ENCODE peak calls at places on chromosomes 7 and 10, in nine cellular contexts. One of them, this sample, is unnamed.

GRCh38 chr7:36473454-36474282 is 84.0 kb downstream of the ANLN start:
- DNase-seq in left lung: no peak
- DNase-seq in GM12865: peak; percentile 33
- DNase-seq in A549: peak; percentile 28
- DNase-seq in CD14-positive monocyte: no peak
- DNase-seq in heart left ventricle: no peak
- DNase-seq in AG09309: no peak
- DNase-seq in cardiac muscle cell: peak; percentile 72
- DNase-seq in choroid plexus epithelial cell: peak; percentile 35
- DNase-seq in this sample: peak; percentile 77

GRCh38 chr7:80039255-80039884 is 95.3 kb upstream of the GNAI1 start:
- DNase-seq in left lung: no peak
- DNase-seq in GM12865: no peak
- DNase-seq in A549: no peak
- DNase-seq in CD14-positive monocyte: no peak
- DNase-seq in heart left ventricle: no peak
- DNase-seq in AG09309: no peak
- DNase-seq in cardiac muscle cell: no peak
- DNase-seq in choroid plexus epithelial cell: peak; percentile 53
- DNase-seq in this sample: no peak

GRCh38 chr7:55377162-55377810 is 12.1 kb downstream of the LANCL2 start:
- DNase-seq in left lung: no peak
- DNase-seq in GM12865: no peak
- DNase-seq in A549: no peak
- DNase-seq in CD14-positive monocyte: no peak
- DNase-seq in heart left ventricle: no peak
- DNase-seq in AG09309: no peak
- DNase-seq in cardiac muscle cell: no peak
- DNase-seq in choroid plexus epithelial cell: no peak
- DNase-seq in this sample: no peak

GRCh38 chr10:23657677-23658076 is 218.8 kb downstream of the OTUD1 start:
- DNase-seq in left lung: no peak
- DNase-seq in GM12865: no peak
- DNase-seq in A549: no peak
- DNase-seq in CD14-positive monocyte: no peak
- DNase-seq in heart left ventricle: no peak
- DNase-seq in AG09309: no peak
- DNase-seq in cardiac muscle cell: no peak
- DNase-seq in choroid plexus epithelial cell: no peak
- DNase-seq in this sample: no peak

GRCh38 chr7:2030475-2031456 is 202.0 kb downstream of the MAD1L1 start:
- DNase-seq in left lung: peak; percentile 29
- DNase-seq in GM12865: no peak
- DNase-seq in A549: no peak
- DNase-seq in CD14-positive monocyte: peak; percentile 36
- DNase-seq in heart left ventricle: no peak
- DNase-seq in AG09309: no peak
- DNase-seq in cardiac muscle cell: no peak
- DNase-seq in choroid plexus epithelial cell: no peak
- DNase-seq in this sample: no peak

GRCh38 chr7:135964791-135965190 is 12.4 kb downstream of the MTPN start:
- DNase-seq in left lung: no peak
- DNase-seq in GM12865: no peak
- DNase-seq in A549: no peak
- DNase-seq in CD14-positive monocyte: no peak
- DNase-seq in heart left ventricle: no peak
- DNase-seq in AG09309: no peak
- DNase-seq in cardiac muscle cell: no peak
- DNase-seq in choroid plexus epithelial cell: no peak
- DNase-seq in this sample: no peak

GRCh38 chr7:127390817-127391590 is 1.5 kb downstream of the ZNF800 start:
- DNase-seq in left lung: no peak
- DNase-seq in GM12865: no peak
- DNase-seq in A549: no peak
- DNase-seq in CD14-positive monocyte: no peak
- DNase-seq in heart left ventricle: no peak
- DNase-seq in AG09309: no peak
- DNase-seq in cardiac muscle cell: no peak
- DNase-seq in choroid plexus epithelial cell: no peak
- DNase-seq in this sample: no peak

GRCh38 chr7:155299539-155300202 is 2.0 kb downstream of the INSIG1 start:
- DNase-seq in left lung: no peak
- DNase-seq in GM12865: peak; percentile 40
- DNase-seq in A549: no peak
- DNase-seq in CD14-positive monocyte: no peak
- DNase-seq in heart left ventricle: no peak
- DNase-seq in AG09309: no peak
- DNase-seq in cardiac muscle cell: no peak
- DNase-seq in choroid plexus epithelial cell: peak; percentile 62
- DNase-seq in this sample: no peak

GRCh38 chr10:69446229-69446628 is 5.0 kb upstream of the TSPAN15 start:
- DNase-seq in left lung: no peak
- DNase-seq in GM12865: no peak
- DNase-seq in A549: no peak
- DNase-seq in CD14-positive monocyte: no peak
- DNase-seq in heart left ventricle: no peak
- DNase-seq in AG09309: no peak
- DNase-seq in cardiac muscle cell: no peak
- DNase-seq in choroid plexus epithelial cell: peak; percentile 41
- DNase-seq in this sample: no peak

GRCh38 chr10:113921571-113922370 is 67.3 kb downstream of the NHLRC2 start:
- DNase-seq in left lung: no peak
- DNase-seq in GM12865: no peak
- DNase-seq in A549: no peak
- DNase-seq in CD14-positive monocyte: no peak
- DNase-seq in heart left ventricle: no peak
- DNase-seq in AG09309: no peak
- DNase-seq in cardiac muscle cell: peak; percentile 8
- DNase-seq in choroid plexus epithelial cell: peak; percentile 21
- DNase-seq in this sample: no peak

GRCh38 chr10:28730031-28730778 is 52.9 kb downstream of the BAMBI start:
- DNase-seq in left lung: no peak
- DNase-seq in GM12865: no peak
- DNase-seq in A549: no peak
- DNase-seq in CD14-positive monocyte: no peak
- DNase-seq in heart left ventricle: no peak
- DNase-seq in AG09309: peak; percentile 28
- DNase-seq in cardiac muscle cell: no peak
- DNase-seq in choroid plexus epithelial cell: peak; percentile 22
- DNase-seq in this sample: no peak

GRCh38 chr10:18000601-18001000 is 48.9 kb downstream of the SLC39A12 start:
- DNase-seq in left lung: no peak
- DNase-seq in GM12865: no peak
- DNase-seq in A549: no peak
- DNase-seq in CD14-positive monocyte: no peak
- DNase-seq in heart left ventricle: no peak
- DNase-seq in AG09309: no peak
- DNase-seq in cardiac muscle cell: no peak
- DNase-seq in choroid plexus epithelial cell: no peak
- DNase-seq in this sample: no peak

GRCh38 chr7:155969192-155969929 is 157.1 kb upstream of the SHH start:
- DNase-seq in left lung: no peak
- DNase-seq in GM12865: no peak
- DNase-seq in A549: no peak
- DNase-seq in CD14-positive monocyte: peak; percentile 17
- DNase-seq in heart left ventricle: no peak
- DNase-seq in AG09309: no peak
- DNase-seq in cardiac muscle cell: no peak
- DNase-seq in choroid plexus epithelial cell: no peak
- DNase-seq in this sample: no peak

GRCh38 chr10:45135836-45136235 is 135.1 kb downstream of the ZNF22 start:
- DNase-seq in left lung: no peak
- DNase-seq in GM12865: no peak
- DNase-seq in A549: no peak
- DNase-seq in CD14-positive monocyte: no peak
- DNase-seq in heart left ventricle: no peak
- DNase-seq in AG09309: no peak
- DNase-seq in cardiac muscle cell: no peak
- DNase-seq in choroid plexus epithelial cell: no peak
- DNase-seq in this sample: no peak

GRCh38 chr7:146773506-146773905 is 656.9 kb downstream of the CNTNAP2 start:
- DNase-seq in left lung: no peak
- DNase-seq in GM12865: no peak
- DNase-seq in A549: no peak
- DNase-seq in CD14-positive monocyte: no peak
- DNase-seq in heart left ventricle: no peak
- DNase-seq in AG09309: no peak
- DNase-seq in cardiac muscle cell: no peak
- DNase-seq in choroid plexus epithelial cell: peak; percentile 73
- DNase-seq in this sample: no peak

GRCh38 chr7:146768941-146769340 is 652.3 kb downstream of the CNTNAP2 start:
- DNase-seq in left lung: no peak
- DNase-seq in GM12865: no peak
- DNase-seq in A549: no peak
- DNase-seq in CD14-positive monocyte: no peak
- DNase-seq in heart left ventricle: no peak
- DNase-seq in AG09309: no peak
- DNase-seq in cardiac muscle cell: no peak
- DNase-seq in choroid plexus epithelial cell: no peak
- DNase-seq in this sample: no peak

GRCh38 chr7:146772581-146772980 is 656.0 kb downstream of the CNTNAP2 start:
- DNase-seq in left lung: no peak
- DNase-seq in GM12865: no peak
- DNase-seq in A549: no peak
- DNase-seq in CD14-positive monocyte: no peak
- DNase-seq in heart left ventricle: no peak
- DNase-seq in AG09309: no peak
- DNase-seq in cardiac muscle cell: peak; percentile 56
- DNase-seq in choroid plexus epithelial cell: peak; percentile 9
- DNase-seq in this sample: peak; percentile 71
- TF ChIP-seq CTCF in left lung: no peak
- TF ChIP-seq CTCF in GM12865: no peak
- TF ChIP-seq CTCF in A549: no peak
- TF ChIP-seq CTCF in CD14-positive monocyte: no peak
- TF ChIP-seq CTCF in heart left ventricle: no peak
- TF ChIP-seq CTCF in AG09309: no peak
- TF ChIP-seq CTCF in cardiac muscle cell: peak; percentile 7
- TF ChIP-seq CTCF in choroid plexus epithelial cell: peak; percentile 40
- TF ChIP-seq CTCF in this sample: peak; percentile 50

GRCh38 chr10:22105270-22105669 is 101.7 kb upstream of the DNAJC1 start:
- DNase-seq in left lung: no peak
- DNase-seq in GM12865: no peak
- DNase-seq in A549: no peak
- DNase-seq in CD14-positive monocyte: no peak
- DNase-seq in heart left ventricle: no peak
- DNase-seq in AG09309: no peak
- DNase-seq in cardiac muscle cell: no peak
- DNase-seq in choroid plexus epithelial cell: no peak
- DNase-seq in this sample: no peak

GRCh38 chr10:22103701-22104100 is 100.2 kb upstream of the DNAJC1 start:
- DNase-seq in left lung: no peak
- DNase-seq in GM12865: peak; percentile 17
- DNase-seq in A549: peak; percentile 15
- DNase-seq in CD14-positive monocyte: no peak
- DNase-seq in heart left ventricle: no peak
- DNase-seq in AG09309: no peak
- DNase-seq in cardiac muscle cell: no peak
- DNase-seq in choroid plexus epithelial cell: peak; percentile 47
- DNase-seq in this sample: no peak
- TF ChIP-seq CTCF in left lung: no peak
- TF ChIP-seq CTCF in GM12865: peak; percentile 31
- TF ChIP-seq CTCF in A549: no peak
- TF ChIP-seq CTCF in CD14-positive monocyte: peak; percentile 34
- TF ChIP-seq CTCF in heart left ventricle: peak; percentile 30
- TF ChIP-seq CTCF in AG09309: peak; percentile 17
- TF ChIP-seq CTCF in cardiac muscle cell: peak; percentile 44
- TF ChIP-seq CTCF in choroid plexus epithelial cell: peak; percentile 64
- TF ChIP-seq CTCF in this sample: peak; percentile 26

GRCh38 chr7:108311446-108312168 is 144.6 kb downstream of the NRCAM start:
- DNase-seq in left lung: no peak
- DNase-seq in GM12865: peak; percentile 54
- DNase-seq in A549: no peak
- DNase-seq in CD14-positive monocyte: no peak
- DNase-seq in heart left ventricle: no peak
- DNase-seq in AG09309: peak; percentile 8
- DNase-seq in cardiac muscle cell: no peak
- DNase-seq in choroid plexus epithelial cell: peak; percentile 86
- DNase-seq in this sample: no peak

GRCh38 chr7:108308276-108308675 is 148.0 kb downstream of the NRCAM start:
- DNase-seq in left lung: no peak
- DNase-seq in GM12865: no peak
- DNase-seq in A549: no peak
- DNase-seq in CD14-positive monocyte: no peak
- DNase-seq in heart left ventricle: no peak
- DNase-seq in AG09309: no peak
- DNase-seq in cardiac muscle cell: no peak
- DNase-seq in choroid plexus epithelial cell: peak; percentile 77
- DNase-seq in this sample: no peak

GRCh38 chr7:108313086-108313485 is 143.2 kb downstream of the NRCAM start:
- DNase-seq in left lung: no peak
- DNase-seq in GM12865: no peak
- DNase-seq in A549: no peak
- DNase-seq in CD14-positive monocyte: no peak
- DNase-seq in heart left ventricle: no peak
- DNase-seq in AG09309: no peak
- DNase-seq in cardiac muscle cell: peak; percentile 36
- DNase-seq in choroid plexus epithelial cell: peak; percentile 19
- DNase-seq in this sample: no peak

GRCh38 chr7:108308913-108309312 is 147.3 kb downstream of the NRCAM start:
- DNase-seq in left lung: no peak
- DNase-seq in GM12865: peak; percentile 28
- DNase-seq in A549: no peak
- DNase-seq in CD14-positive monocyte: no peak
- DNase-seq in heart left ventricle: no peak
- DNase-seq in AG09309: no peak
- DNase-seq in cardiac muscle cell: no peak
- DNase-seq in choroid plexus epithelial cell: peak; percentile 92
- DNase-seq in this sample: no peak

GRCh38 chr7:108310351-108310750 is 145.9 kb downstream of the NRCAM start:
- DNase-seq in left lung: no peak
- DNase-seq in GM12865: no peak
- DNase-seq in A549: no peak
- DNase-seq in CD14-positive monocyte: no peak
- DNase-seq in heart left ventricle: no peak
- DNase-seq in AG09309: no peak
- DNase-seq in cardiac muscle cell: no peak
- DNase-seq in choroid plexus epithelial cell: peak; percentile 78
- DNase-seq in this sample: no peak
- TF ChIP-seq CTCF in left lung: no peak
- TF ChIP-seq CTCF in GM12865: no peak
- TF ChIP-seq CTCF in A549: no peak
- TF ChIP-seq CTCF in CD14-positive monocyte: no peak
- TF ChIP-seq CTCF in heart left ventricle: no peak
- TF ChIP-seq CTCF in AG09309: no peak
- TF ChIP-seq CTCF in cardiac muscle cell: no peak
- TF ChIP-seq CTCF in choroid plexus epithelial cell: no peak
- TF ChIP-seq CTCF in this sample: no peak

DNA sequence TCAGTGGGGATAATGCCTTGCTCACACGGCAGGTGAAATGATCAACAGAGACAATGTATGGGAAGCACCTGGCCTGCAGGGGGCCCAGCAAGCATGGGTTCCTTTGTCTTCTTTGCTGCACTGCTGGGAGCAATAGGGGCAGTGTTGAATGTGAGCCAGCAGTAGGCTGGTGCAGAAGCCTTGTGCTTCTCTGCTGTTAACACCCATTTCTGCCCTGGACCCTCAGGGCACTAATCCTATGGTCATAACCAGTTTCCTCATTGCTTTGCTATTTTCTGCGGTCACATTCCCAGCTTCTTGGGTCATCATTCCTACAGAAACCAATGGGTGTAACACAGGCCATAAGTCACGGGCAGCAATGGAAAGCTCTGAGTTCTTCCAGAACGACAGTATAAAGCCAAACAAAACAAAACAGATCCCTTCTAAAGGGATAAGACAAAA is 10.9 kb upstream of the LGI1 start:
- DNase-seq in left lung: no peak
- DNase-seq in GM12865: peak; percentile 49
- DNase-seq in A549: peak; percentile 35
- DNase-seq in CD14-positive monocyte: no peak
- DNase-seq in heart left ventricle: no peak
- DNase-seq in AG09309: peak; percentile 86
- DNase-seq in cardiac muscle cell: no peak
- DNase-seq in choroid plexus epithelial cell: peak; percentile 92
- DNase-seq in this sample: no peak
- TF ChIP-seq CTCF in left lung: no peak
- TF ChIP-seq CTCF in GM12865: peak; percentile 43
- TF ChIP-seq CTCF in A549: peak; percentile 37
- TF ChIP-seq CTCF in CD14-positive monocyte: no peak
- TF ChIP-seq CTCF in heart left ventricle: no peak
- TF ChIP-seq CTCF in AG09309: peak; percentile 15
- TF ChIP-seq CTCF in cardiac muscle cell: no peak
- TF ChIP-seq CTCF in choroid plexus epithelial cell: peak; percentile 35
- TF ChIP-seq CTCF in this sample: peak; percentile 28